ENCODE peak calls at places on chromosome 16, in six cellular contexts. T is GM12878, I is upper lobe of left lung, O is HCT116, H is HepG2, L is K562. P is an unnamed sample.
A peak's percentile ranks its signal among the peaks of the same experiment; 100 is the strongest.

GRCh38 chr16:57013268-57013667 is 23.9 kb downstream of the NLRC5 start:
- ATAC-seq in T (no peak), I (no peak), O (no peak), H (no peak), L (no peak), P (no peak)

GRCh38 chr16:79286646-79287423 is 313.7 kb downstream of the MAF start:
- ATAC-seq in T (peak; percentile 95), I (peak; percentile 72), O (no peak), H (no peak), L (no peak), P (peak; percentile 56)

GRCh38 chr16:85810742-85811115 is 11.2 kb downstream of the COX4I1 start:
- ATAC-seq in T (no peak), I (no peak), O (no peak), H (no peak), L (no peak), P (no peak)

GRCh38 chr16:35574454-35575431 is 2115.3 kb downstream of the TP53TG3F start:
- ATAC-seq in T (no peak), I (peak; percentile 11), O (no peak), H (no peak), L (no peak), P (no peak)

GRCh38 chr16:4733211-4733742 is 794 bp downstream of the ANKS3 start:
- ATAC-seq in T (no peak), I (no peak), O (no peak), H (no peak), L (no peak), P (no peak)

GRCh38 chr16:10937068-10937859 is 5.0 kb downstream of the DEXI start:
- ATAC-seq in T (peak; percentile 4), I (no peak), O (no peak), H (no peak), L (no peak), P (no peak)

GRCh38 chr16:85046957-85047866 is 19.6 kb downstream of the KIAA0513 start:
- ATAC-seq in T (no peak), I (peak; percentile 28), O (no peak), H (peak; percentile 85), L (peak; percentile 91), P (no peak)

GRCh38 chr16:66911112-66911511 is 7.6 kb downstream of the CDH16 start:
- ATAC-seq in T (no peak), I (no peak), O (peak; percentile 13), H (no peak), L (no peak), P (no peak)

GRCh38 chr16:52677487-52677886 is 130.5 kb upstream of the TOX3 start:
- ATAC-seq in T (no peak), I (peak; percentile 20), O (no peak), H (no peak), L (no peak), P (no peak)

GRCh38 chr16:4947722-4948503 is 10.2 kb upstream of the SEC14L5 start:
- ATAC-seq in T (no peak), I (no peak), O (no peak), H (peak; percentile 64), L (peak; percentile 20), P (no peak)

GRCh38 chr16:19876501-19877059 is 8.1 kb downstream of the GPRC5B start:
- ATAC-seq in T (no peak), I (no peak), O (no peak), H (no peak), L (no peak), P (peak; percentile 35)

GRCh38 chr16:17275076-17275732 is 195.6 kb downstream of the XYLT1 start:
- ATAC-seq in T (peak; percentile 44), I (no peak), O (peak; percentile 84), H (peak; percentile 76), L (no peak), P (no peak)

GRCh38 chr16:340370-341091 is 12.0 kb downstream of the AXIN1 start:
- ATAC-seq in T (no peak), I (no peak), O (no peak), H (peak; percentile 80), L (peak; percentile 23), P (no peak)

GRCh38 chr16:58464916-58465731 is 34.8 kb upstream of the NDRG4 start:
- ATAC-seq in T (no peak), I (no peak), O (no peak), H (peak; percentile 65), L (no peak), P (no peak)

GRCh38 chr16:56530872-56531271 is 11.0 kb upstream of the BBS2 start:
- ATAC-seq in T (no peak), I (no peak), O (no peak), H (no peak), L (no peak), P (no peak)

GRCh38 chr16:88478115-88478514 is 25.0 kb downstream of the ZFPM1 start:
- ATAC-seq in T (no peak), I (no peak), O (no peak), H (no peak), L (no peak), P (no peak)

GRCh38 chr16:52751035-52751434 is 204.1 kb upstream of the TOX3 start:
- ATAC-seq in T (no peak), I (no peak), O (no peak), H (no peak), L (no peak), P (no peak)

GRCh38 chr16:88477631-88478030 is 24.6 kb downstream of the ZFPM1 start:
- ATAC-seq in T (no peak), I (no peak), O (no peak), H (no peak), L (no peak), P (no peak)

GRCh38 chr16:55913717-55914116 is 38.5 kb upstream of the CES5A start:
- ATAC-seq in T (no peak), I (no peak), O (no peak), H (no peak), L (no peak), P (no peak)

GRCh38 chr16:23145186-23145585 is 4.1 kb downstream of the USP31 start:
- ATAC-seq in T (no peak), I (no peak), O (no peak), H (no peak), L (no peak), P (no peak)

GRCh38 chr16:23147666-23148065 is 1.6 kb downstream of the USP31 start:
- ATAC-seq in T (no peak), I (no peak), O (no peak), H (no peak), L (no peak), P (no peak)

GRCh38 chr16:23143391-23143790 is 5.9 kb downstream of the USP31 start:
- ATAC-seq in T (no peak), I (no peak), O (no peak), H (no peak), L (no peak), P (no peak)

GRCh38 chr16:23146877-23147601 is 2.2 kb downstream of the USP31 start:
- ATAC-seq in T (no peak), I (no peak), O (no peak), H (no peak), L (no peak), P (no peak)

GRCh38 chr16:23145608-23146007 is 3.6 kb downstream of the USP31 start:
- ATAC-seq in T (no peak), I (no peak), O (no peak), H (no peak), L (no peak), P (no peak)
- TF ChIP-seq POLR2AphosphoS5 in T (no peak), I (no peak), O (no peak), H (no peak), L (no peak), P (peak; percentile 49)

GRCh38 chr16:26863971-26864370 is 202.8 kb upstream of the C16orf82 start:
- ATAC-seq in T (no peak), I (no peak), O (no peak), H (no peak), L (no peak), P (no peak)

GRCh38 chr16:26859086-26859485 is 207.6 kb upstream of the C16orf82 start:
- ATAC-seq in T (no peak), I (no peak), O (no peak), H (no peak), L (no peak), P (no peak)

GRCh38 chr16:26856791-26857190 is 209.9 kb upstream of the C16orf82 start:
- ATAC-seq in T (no peak), I (no peak), O (no peak), H (no peak), L (no peak), P (no peak)

GRCh38 chr16:26857371-26857770 is 209.4 kb upstream of the C16orf82 start:
- ATAC-seq in T (no peak), I (no peak), O (no peak), H (no peak), L (no peak), P (no peak)

GRCh38 chr16:26860506-26860905 is 206.2 kb upstream of the C16orf82 start:
- ATAC-seq in T (no peak), I (no peak), O (no peak), H (no peak), L (no peak), P (no peak)
- TF ChIP-seq POLR2A in T (no peak), I (no peak), O (no peak), H (no peak), L (no peak), P (no peak)

GRCh38 chr16:27965801-27966200 is 97.7 kb downstream of the GSG1L start:
- ATAC-seq in T (no peak), I (no peak), O (no peak), H (no peak), L (no peak), P (no peak)

GRCh38 chr16:27966756-27967155 is 96.8 kb downstream of the GSG1L start:
- ATAC-seq in T (no peak), I (no peak), O (no peak), H (no peak), L (peak; percentile 51), P (no peak)

GRCh38 chr16:27972500-27972899 is 91.0 kb downstream of the GSG1L start:
- ATAC-seq in T (peak; percentile 90), I (no peak), O (peak; percentile 96), H (peak; percentile 85), L (peak; percentile 74), P (no peak)

GRCh38 chr16:27967169-27967568 is 96.3 kb downstream of the GSG1L start:
- ATAC-seq in T (no peak), I (no peak), O (no peak), H (no peak), L (no peak), P (no peak)

GRCh38 chr16:27969574-27969973 is 93.9 kb downstream of the GSG1L start:
- ATAC-seq in T (no peak), I (no peak), O (no peak), H (no peak), L (no peak), P (no peak)
- H3K36me3 ChIP-seq in T (no peaks in the 10 kb centered on the region), I (no peaks in the 10 kb centered on the region), O (no peaks in the 10 kb centered on the region), H (no peaks in the 10 kb centered on the region), L (no peaks in the 10 kb centered on the region), P (no peaks in the 10 kb centered on the region)

DNA sequence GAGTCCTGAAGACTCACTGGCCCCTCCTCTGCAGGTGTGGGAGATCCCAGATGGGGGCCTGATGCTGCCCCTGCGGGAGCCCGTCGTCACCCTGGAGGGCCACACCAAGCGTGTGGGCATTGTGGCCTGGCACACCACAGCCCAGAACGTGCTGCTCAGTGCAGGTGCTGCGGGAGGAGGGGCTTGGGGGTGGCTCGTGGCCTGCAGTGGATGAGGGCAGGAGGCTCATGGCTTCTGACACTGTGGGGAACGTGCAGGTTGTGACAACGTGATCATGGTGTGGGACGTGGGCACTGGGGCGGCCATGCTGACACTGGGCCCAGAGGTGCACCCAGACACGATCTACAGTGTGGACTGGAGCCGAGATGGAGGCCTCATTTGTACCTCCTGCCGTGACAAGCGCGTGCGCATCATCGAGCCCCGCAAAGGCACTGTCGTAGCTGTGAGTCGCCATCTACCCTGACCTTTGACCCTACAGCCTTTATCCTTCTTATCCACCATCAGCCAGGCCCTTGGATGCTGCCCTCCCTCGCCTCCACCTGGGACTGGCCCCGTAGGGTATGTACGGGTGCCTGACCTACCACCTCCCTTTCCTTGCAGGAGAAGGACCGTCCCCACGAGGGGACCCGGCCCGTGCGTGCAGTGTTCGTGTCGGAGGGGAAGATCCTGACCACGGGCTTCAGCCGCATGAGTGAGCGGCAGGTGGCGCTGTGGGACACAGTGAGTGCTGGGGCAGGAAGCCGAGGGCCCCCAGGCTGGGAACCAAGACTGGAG is 3.6 kb downstream of the CORO1A start:
- ATAC-seq in T (peak; percentile 31), I (peak; percentile 18), O (peak; percentile 62), H (peak; percentile 41), L (peak; percentile 85), P (no peak)
- TF ChIP-seq POLR2AphosphoS5 in T (peak; percentile 86), I (no peak), O (no peak), H (no peak), L (no peak), P (no peak)